ENCODE peak calls at places on chromosomes 1 and 21, in six cellular contexts. One of them, this sample, is unnamed.
A peak's percentile ranks its signal among the peaks of the same experiment; 100 is the strongest.

GRCh38 chr1:227753999-227754764 is 18.9 kb downstream of the SNAP47 start:
- DNase-seq in PC-3: peak; percentile 35
- DNase-seq in GM23338: no peak
- DNase-seq in PC-9: no peak
- DNase-seq in MM.1S: no peak
- DNase-seq in neural progenitor cell: no peak
- DNase-seq in this sample: peak; percentile 76

GRCh38 chr1:190747643-190748186 is 270.1 kb upstream of the BRINP3 start:
- DNase-seq in PC-3: no peak
- DNase-seq in GM23338: no peak
- DNase-seq in PC-9: no peak
- DNase-seq in MM.1S: no peak
- DNase-seq in neural progenitor cell: no peak
- DNase-seq in this sample: no peak

GRCh38 chr1:209823143-209824041 is 4.4 kb upstream of the UTP25 start:
- DNase-seq in PC-3: peak; percentile 78
- DNase-seq in GM23338: peak; percentile 61
- DNase-seq in PC-9: no peak
- DNase-seq in MM.1S: peak; percentile 64
- DNase-seq in neural progenitor cell: peak; percentile 52
- DNase-seq in this sample: peak; percentile 87

GRCh38 chr1:116571215-116571919 is 541 bp upstream of the CD58 start:
- DNase-seq in PC-3: no peak
- DNase-seq in GM23338: peak; percentile 39
- DNase-seq in PC-9: no peak
- DNase-seq in MM.1S: no peak
- DNase-seq in neural progenitor cell: peak; percentile 15
- DNase-seq in this sample: peak; percentile 28

GRCh38 chr1:68571499-68571898 is 74.6 kb upstream of the DEPDC1 start:
- DNase-seq in PC-3: peak; percentile 6
- DNase-seq in GM23338: no peak
- DNase-seq in PC-9: no peak
- DNase-seq in MM.1S: no peak
- DNase-seq in neural progenitor cell: no peak
- DNase-seq in this sample: peak; percentile 21

GRCh38 chr1:100896481-100896982 is 642 bp downstream of the SLC30A7 start:
- DNase-seq in PC-3: peak; percentile 79
- DNase-seq in GM23338: peak; percentile 43
- DNase-seq in PC-9: peak; percentile 88
- DNase-seq in MM.1S: peak; percentile 42
- DNase-seq in neural progenitor cell: peak; percentile 14
- DNase-seq in this sample: peak; percentile 74

GRCh38 chr1:51444096-51444495 is 75.0 kb downstream of the EPS15 start:
- DNase-seq in PC-3: no peak
- DNase-seq in GM23338: no peak
- DNase-seq in PC-9: no peak
- DNase-seq in MM.1S: no peak
- DNase-seq in neural progenitor cell: no peak
- DNase-seq in this sample: peak; percentile 15

GRCh38 chr1:50750021-50750619 is 209.9 kb downstream of the FAF1 start:
- DNase-seq in PC-3: peak; percentile 51
- DNase-seq in GM23338: peak; percentile 38
- DNase-seq in PC-9: peak; percentile 36
- DNase-seq in MM.1S: no peak
- DNase-seq in neural progenitor cell: peak; percentile 31
- DNase-seq in this sample: peak; percentile 60

GRCh38 chr1:206986885-206987284 is 16.6 kb upstream of the FCAMR start:
- DNase-seq in PC-3: no peak
- DNase-seq in GM23338: no peak
- DNase-seq in PC-9: no peak
- DNase-seq in MM.1S: no peak
- DNase-seq in neural progenitor cell: no peak
- DNase-seq in this sample: no peak

GRCh38 chr1:200488375-200489165 is 78.7 kb upstream of the ZNF281 start:
- DNase-seq in PC-3: peak; percentile 97
- DNase-seq in GM23338: peak; percentile 91
- DNase-seq in PC-9: peak; percentile 68
- DNase-seq in MM.1S: peak; percentile 69
- DNase-seq in neural progenitor cell: peak; percentile 81
- DNase-seq in this sample: peak; percentile 89

GRCh38 chr1:24551910-24552571 is 3.8 kb upstream of the NCMAP start:
- DNase-seq in PC-3: no peak
- DNase-seq in GM23338: peak; percentile 29
- DNase-seq in PC-9: no peak
- DNase-seq in MM.1S: no peak
- DNase-seq in neural progenitor cell: peak; percentile 30
- DNase-seq in this sample: peak; percentile 10

GRCh38 chr21:41245509-41246135 is 71.0 kb upstream of the FAM3B start:
- DNase-seq in PC-3: no peak
- DNase-seq in GM23338: peak; percentile 8
- DNase-seq in PC-9: no peak
- DNase-seq in MM.1S: no peak
- DNase-seq in neural progenitor cell: no peak
- DNase-seq in this sample: no peak

GRCh38 chr1:88549536-88549935 is 134.5 kb upstream of the PKN2 start:
- DNase-seq in PC-3: peak; percentile 43
- DNase-seq in GM23338: peak; percentile 30
- DNase-seq in PC-9: no peak
- DNase-seq in MM.1S: peak; percentile 16
- DNase-seq in neural progenitor cell: no peak
- DNase-seq in this sample: peak; percentile 12

GRCh38 chr1:43255438-43256210 is 14.2 kb upstream of the TMEM125 start:
- DNase-seq in PC-3: no peak
- DNase-seq in GM23338: no peak
- DNase-seq in PC-9: no peak
- DNase-seq in MM.1S: no peak
- DNase-seq in neural progenitor cell: no peak
- DNase-seq in this sample: no peak

GRCh38 chr1:42075179-42075578 is 78.0 kb upstream of the GUCA2B start:
- DNase-seq in PC-3: no peak
- DNase-seq in GM23338: no peak
- DNase-seq in PC-9: no peak
- DNase-seq in MM.1S: no peak
- DNase-seq in neural progenitor cell: no peak
- DNase-seq in this sample: no peak

GRCh38 chr1:18557621-18558465 is 72.8 kb upstream of the PAX7 start:
- DNase-seq in PC-3: peak; percentile 6
- DNase-seq in GM23338: peak; percentile 83
- DNase-seq in PC-9: no peak
- DNase-seq in MM.1S: no peak
- DNase-seq in neural progenitor cell: peak; percentile 91
- DNase-seq in this sample: peak; percentile 40

GRCh38 chr1:1906185-1907097 is 8.6 kb upstream of the CALML6 start:
- DNase-seq in PC-3: peak; percentile 90
- DNase-seq in GM23338: peak; percentile 92
- DNase-seq in PC-9: peak; percentile 62
- DNase-seq in MM.1S: peak; percentile 69
- DNase-seq in neural progenitor cell: peak; percentile 92
- DNase-seq in this sample: peak; percentile 89

GRCh38 chr1:230517786-230518185 is 91.7 kb upstream of the PGBD5 start:
- DNase-seq in PC-3: peak; percentile 55
- DNase-seq in GM23338: peak; percentile 32
- DNase-seq in PC-9: no peak
- DNase-seq in MM.1S: no peak
- DNase-seq in neural progenitor cell: peak; percentile 12
- DNase-seq in this sample: no peak

GRCh38 chr1:22711591-22712501 is 1.2 kb downstream of the EPHB2 start:
- DNase-seq in PC-3: peak; percentile 12
- DNase-seq in GM23338: peak; percentile 41
- DNase-seq in PC-9: no peak
- DNase-seq in MM.1S: no peak
- DNase-seq in neural progenitor cell: peak; percentile 47
- DNase-seq in this sample: peak; percentile 41

GRCh38 chr1:38958967-38959366 is 17.3 kb upstream of the RHBDL2 start:
- DNase-seq in PC-3: peak; percentile 75
- DNase-seq in GM23338: no peak
- DNase-seq in PC-9: peak; percentile 92
- DNase-seq in MM.1S: no peak
- DNase-seq in neural progenitor cell: no peak
- DNase-seq in this sample: peak; percentile 38

GRCh38 chr21:36704281-36704957 is 5.5 kb downstream of the SIM2 start:
- DNase-seq in PC-3: no peak
- DNase-seq in GM23338: peak; percentile 52
- DNase-seq in PC-9: no peak
- DNase-seq in MM.1S: no peak
- DNase-seq in neural progenitor cell: peak; percentile 57
- DNase-seq in this sample: no peak
- TF ChIP-seq EZH2 in PC-3: no peak
- TF ChIP-seq EZH2 in GM23338: peak; percentile 96
- TF ChIP-seq EZH2 in PC-9: no peak
- TF ChIP-seq EZH2 in MM.1S: peak; percentile 44
- TF ChIP-seq EZH2 in neural progenitor cell: peak; percentile 96
- TF ChIP-seq EZH2 in this sample: peak; percentile 76

GRCh38 chr1:40819101-40819500 is 35.5 kb downstream of the KCNQ4 start:
- DNase-seq in PC-3: no peak
- DNase-seq in GM23338: no peak
- DNase-seq in PC-9: no peak
- DNase-seq in MM.1S: no peak
- DNase-seq in neural progenitor cell: no peak
- DNase-seq in this sample: no peak
- H3F3A ChIP-seq in PC-3: no peaks in the 10 kb centered on the region
- H3F3A ChIP-seq in GM23338: no peaks in the 10 kb centered on the region
- H3F3A ChIP-seq in PC-9: no peaks in the 10 kb centered on the region
- H3F3A ChIP-seq in MM.1S: no peaks in the 10 kb centered on the region
- H3F3A ChIP-seq in neural progenitor cell: peaks cover 6% of the 10 kb centered on the region
- H3F3A ChIP-seq in this sample: no peaks in the 10 kb centered on the region

DNA sequence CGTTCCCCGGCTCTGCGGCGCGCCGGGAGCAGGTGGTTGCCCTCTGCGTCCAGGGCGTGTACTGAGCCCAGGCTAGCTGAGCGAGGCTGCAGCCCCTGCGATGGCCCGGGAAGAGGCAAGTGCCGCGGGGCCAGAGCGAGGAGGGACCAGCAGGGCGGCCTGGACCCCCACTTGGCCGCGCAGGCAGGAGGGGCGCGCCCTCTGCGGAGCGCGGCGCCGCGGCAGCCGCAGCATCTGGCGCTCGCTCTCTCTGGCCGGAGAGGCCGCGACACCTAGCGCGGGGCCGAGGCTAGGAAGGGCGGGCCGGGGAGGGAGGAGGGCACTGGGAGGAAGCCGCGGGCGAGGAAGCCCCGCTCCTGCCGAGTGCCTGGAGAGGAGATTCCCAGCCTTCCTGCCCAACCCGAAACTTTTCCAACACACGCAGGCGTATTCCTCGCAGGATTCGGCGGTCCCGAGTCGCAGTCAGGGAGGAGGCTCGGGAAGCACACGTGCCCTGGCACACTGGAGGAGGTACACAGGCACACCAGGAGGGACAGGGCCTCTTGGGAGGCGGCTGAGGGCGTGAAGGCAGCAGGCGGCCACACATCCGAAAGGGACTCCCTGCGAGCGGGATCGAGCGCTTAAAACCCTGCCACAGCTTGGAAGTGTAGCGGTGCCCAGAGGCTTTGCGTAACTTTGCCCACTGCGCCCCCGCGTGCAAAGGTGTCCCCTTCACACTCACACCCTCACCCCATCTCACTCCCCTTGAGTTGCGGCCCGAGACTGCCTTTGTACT is 4.8 kb upstream of the PROX1 start:
- DNase-seq in PC-3: no peak
- DNase-seq in GM23338: peak; percentile 84
- DNase-seq in PC-9: no peak
- DNase-seq in MM.1S: no peak
- DNase-seq in neural progenitor cell: peak; percentile 89
- DNase-seq in this sample: peak; percentile 20
- TF ChIP-seq EZH2 in PC-3: no peak
- TF ChIP-seq EZH2 in GM23338: no peak
- TF ChIP-seq EZH2 in PC-9: no peak
- TF ChIP-seq EZH2 in MM.1S: no peak
- TF ChIP-seq EZH2 in neural progenitor cell: peak; percentile 68
- TF ChIP-seq EZH2 in this sample: peak; percentile 30

DNA sequence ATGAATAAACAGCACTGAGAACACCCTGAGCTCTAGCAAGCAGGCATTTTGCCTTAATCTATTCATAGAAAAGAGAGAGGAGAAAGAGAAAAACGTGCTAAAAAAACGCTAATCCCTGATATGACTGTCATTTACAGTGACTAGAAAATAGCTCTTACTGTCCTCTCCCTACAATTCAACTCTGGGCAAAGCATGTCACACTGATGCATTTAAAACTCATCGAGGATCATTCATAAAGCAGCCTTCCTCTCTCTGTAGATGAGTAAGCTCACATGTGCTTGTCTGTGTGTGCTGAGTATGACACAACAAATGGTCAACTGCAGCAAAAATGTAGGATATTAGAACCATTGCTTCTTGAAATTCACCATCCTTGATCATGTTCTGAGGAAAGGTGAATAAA is 109.0 kb downstream of the SGIP1 start:
- DNase-seq in PC-3: no peak
- DNase-seq in GM23338: no peak
- DNase-seq in PC-9: no peak
- DNase-seq in MM.1S: no peak
- DNase-seq in neural progenitor cell: no peak
- DNase-seq in this sample: peak; percentile 62
- H3F3A ChIP-seq in PC-3: no peaks in the 10 kb centered on the region
- H3F3A ChIP-seq in GM23338: no peaks in the 10 kb centered on the region
- H3F3A ChIP-seq in PC-9: no peaks in the 10 kb centered on the region
- H3F3A ChIP-seq in MM.1S: no peaks in the 10 kb centered on the region
- H3F3A ChIP-seq in neural progenitor cell: no peaks in the 10 kb centered on the region
- H3F3A ChIP-seq in this sample: no peaks in the 10 kb centered on the region

This sample was measured in GM23248.